ENCODE peak calls at places on chromosomes 16 and 17, in seven cellular contexts. B, A, T, S, Z, H and G are unnamed samples.

GRCh38 chr17:17587614-17588336 is 3.7 kb downstream of the PEMT start:
- DNase-seq in Z (no peak), S (no peak), B (no peak), H (no peak), T (no peak), A (peak; percentile 49), G (no peak)

GRCh38 chr17:49963277-49963625 is 5.7 kb upstream of the DLX4 start:
- DNase-seq in T (no peak), H (no peak), Z (no peak), B (no peak), S (no peak), A (no peak), G (peak; percentile 9)

GRCh38 chr17:50469005-50469605 is 425 bp upstream of the CHAD start:
- DNase-seq in T (no peak), S (peak; percentile 26), Z (no peak), H (no peak), A (peak; percentile 50), B (no peak), G (no peak)

GRCh38 chr17:40862985-40863733 is 3.9 kb downstream of the KRT12 start:
- DNase-seq in T (peak; percentile 21), S (no peak), B (no peak), Z (no peak), H (peak; percentile 97), A (peak; percentile 77), G (no peak)

GRCh38 chr17:57400648-57401047 is 144.3 kb downstream of the MSI2 start:
- DNase-seq in T (no peak), S (no peak), H (no peak), Z (no peak), B (no peak), A (no peak), G (no peak)

GRCh38 chr17:35640977-35641526 is 53.9 kb downstream of the AP2B1 start:
- DNase-seq in Z (no peak), B (no peak), S (no peak), A (no peak), T (no peak), H (no peak), G (no peak)

GRCh38 chr16:55907661-55908060 is 32.5 kb upstream of the CES5A start:
- DNase-seq in B (no peak), T (no peak), A (no peak), S (no peak), H (no peak), Z (no peak), G (no peak)

GRCh38 chr17:57113656-57114055 is 28.6 kb downstream of the AKAP1 start:
- DNase-seq in H (no peak), B (no peak), T (no peak), Z (no peak), S (no peak), A (no peak), G (no peak)

GRCh38 chr17:3754458-3755334 is 31.0 kb downstream of the HASPIN start:
- DNase-seq in A (peak; percentile 93), Z (no peak), T (peak; percentile 13), H (peak; percentile 100), S (peak; percentile 95), B (no peak), G (peak; percentile 86)

GRCh38 chr17:59160203-59161025 is 4.9 kb downstream of the PRR11 start:
- DNase-seq in A (no peak), H (no peak), B (no peak), Z (no peak), T (peak; percentile 18), S (no peak), G (no peak)

GRCh38 chr16:81817789-81818304 is 38.8 kb downstream of the PLCG2 start:
- DNase-seq in T (no peak), Z (no peak), B (no peak), H (no peak), S (no peak), A (no peak), G (no peak)

GRCh38 chr17:62824290-62825135 is 16.4 kb upstream of the MARCHF10 start:
- DNase-seq in T (peak; percentile 99), B (peak; percentile 85), S (no peak), Z (no peak), A (peak; percentile 94), H (peak; percentile 82), G (no peak)

GRCh38 chr17:2749784-2750181 is 331 bp upstream of the CCDC92B start:
- DNase-seq in H (peak; percentile 93), B (no peak), A (peak; percentile 92), T (peak; percentile 62), Z (peak; percentile 16), S (peak; percentile 53), G (peak; percentile 86)

GRCh38 chr17:10119203-10120112 is 78.9 kb downstream of the GAS7 start:
- DNase-seq in A (peak; percentile 32), T (no peak), H (peak; percentile 91), S (peak; percentile 81), Z (no peak), B (no peak), G (peak; percentile 80)

GRCh38 chr16:88444826-88445582 is 8.1 kb upstream of the ZFPM1 start:
- DNase-seq in T (no peak), A (no peak), H (no peak), B (no peak), S (no peak), Z (no peak), G (no peak)

GRCh38 chr17:77772899-77773358 is 185.6 kb upstream of the TNRC6C start:
- DNase-seq in B (no peak), T (no peak), Z (no peak), H (peak; percentile 73), A (no peak), S (no peak), G (no peak)

GRCh38 chr16:87358250-87358649 is 25.3 kb downstream of the FBXO31 start:
- DNase-seq in H (no peak), Z (no peak), A (no peak), B (no peak), S (no peak), T (no peak), G (peak; percentile 48)

GRCh38 chr17:20234266-20234665 is 225.1 kb downstream of the SPECC1 start:
- DNase-seq in H (no peak), A (no peak), T (no peak), Z (no peak), S (no peak), B (no peak), G (no peak)

GRCh38 chr16:977096-977701 is 4.4 kb upstream of the SOX8 start:
- DNase-seq in B (no peak), S (no peak), A (peak; percentile 64), H (no peak), T (no peak), Z (no peak), G (no peak)

GRCh38 chr16:48366165-48367093 is 18.8 kb downstream of the SIAH1 start:
- DNase-seq in A (peak; percentile 59), Z (peak; percentile 60), B (peak; percentile 89), H (peak; percentile 56), T (peak; percentile 94), S (peak; percentile 61), G (no peak)

GRCh38 chr16:89006036-89006752 is 29.2 kb upstream of the CBFA2T3 start:
- DNase-seq in A (no peak), Z (no peak), T (no peak), B (no peak), H (no peak), S (no peak), G (peak; percentile 3)